ENCODE peak calls at places on chromosomes 13 and 19, in five cellular contexts. R, H, N, I and Z are unnamed samples. For H4K20me1, the result is how much of the 10 kb centered on the place peaks cover.

GRCh38 chr13:111385182-111385857 is 64.9 kb downstream of the TEX29 start:
- DNase-seq in R (no peak), H (no peak), N (no peak), I (no peak), Z (no peak)

GRCh38 chr13:96967248-96967745 is 27.0 kb downstream of the OXGR1 start:
- DNase-seq in R (no peak), H (peak), N (no peak), I (no peak), Z (no peak)

GRCh38 chr13:110127986-110128511 is 178.9 kb downstream of the COL4A1 start:
- DNase-seq in R (no peak), H (no peak), N (no peak), I (no peak), Z (peak)

GRCh38 chr13:114264886-114265611 is 16.4 kb upstream of the UPF3A start:
- DNase-seq in R (no peak), H (no peak), N (no peak), I (peak), Z (no peak)

GRCh38 chr13:32045963-32046785 is 14.6 kb downstream of the FRY start:
- DNase-seq in R (no peak), H (no peak), N (no peak), I (peak), Z (no peak)

GRCh38 chr13:20351279-20352022 is 119.3 kb upstream of the GJB6 start:
- DNase-seq in R (no peak), H (no peak), N (peak), I (peak), Z (peak)

GRCh38 chr19:24029941-24030636 is 56.9 kb upstream of the ZNF254 start:
- DNase-seq in R (no peak), H (no peak), N (no peak), I (no peak), Z (no peak)

GRCh38 chr19:16290692-16291091 is 33.9 kb upstream of the KLF2 start:
- DNase-seq in R (no peak), H (no peak), N (no peak), I (no peak), Z (no peak)

GRCh38 chr19:38693380-38694223 is 46.2 kb downstream of the ACTN4 start:
- DNase-seq in R (no peak), H (peak), N (peak), I (peak), Z (peak)

DNA sequence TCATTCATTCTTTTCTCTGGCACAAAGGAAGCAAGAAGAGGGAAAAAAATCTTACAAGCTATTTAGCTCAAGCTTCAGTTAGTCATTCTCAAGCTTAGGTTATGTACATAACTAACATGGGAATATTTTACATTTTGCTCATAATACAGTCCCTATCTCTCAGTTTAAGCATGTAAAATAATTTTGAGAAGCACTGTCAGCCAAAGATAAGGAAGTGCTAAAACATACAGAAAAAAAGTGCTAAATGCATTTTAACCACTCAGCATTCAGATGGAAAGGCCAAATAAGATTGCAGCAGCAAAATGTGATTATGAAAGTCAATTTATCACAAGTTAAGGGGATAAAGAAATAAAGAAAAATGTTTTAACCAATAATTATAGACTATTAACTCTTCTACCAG is 7.9 kb downstream of the RBM26 start:
- DNase-seq in R (no peak), H (no peak), N (no peak), I (no peak), Z (no peak)
- H4K20me1 ChIP-seq in R (under half), H (under half), N (under half), I (under half), Z (under half)

GRCh38 chr19:8322638-8322997 is 1.3 kb downstream of the RPS28 start:
- DNase-seq in R (no peak), H (no peak), N (no peak), I (no peak), Z (no peak)
- H3K27ac ChIP-seq in R (peak), H (peak), N (peak), I (peak), Z (peak)

GRCh38 chr13:26050568-26051230 is 1.1 kb downstream of the SHISA2 start:
- DNase-seq in R (peak), H (no peak), N (no peak), I (peak), Z (no peak)
- TF ChIP-seq EZH2 in R (no peak), H (no peak), N (peak), I (no peak), Z (no peak)

GRCh38 chr19:19480688-19481087 is 34.7 kb downstream of the TSSK6 start:
- DNase-seq in R (no peak), H (no peak), N (no peak), I (no peak), Z (no peak)
- H4K20me1 ChIP-seq in R (under half), H (under half), N (under half), I (under half), Z (half or more)

DNA sequence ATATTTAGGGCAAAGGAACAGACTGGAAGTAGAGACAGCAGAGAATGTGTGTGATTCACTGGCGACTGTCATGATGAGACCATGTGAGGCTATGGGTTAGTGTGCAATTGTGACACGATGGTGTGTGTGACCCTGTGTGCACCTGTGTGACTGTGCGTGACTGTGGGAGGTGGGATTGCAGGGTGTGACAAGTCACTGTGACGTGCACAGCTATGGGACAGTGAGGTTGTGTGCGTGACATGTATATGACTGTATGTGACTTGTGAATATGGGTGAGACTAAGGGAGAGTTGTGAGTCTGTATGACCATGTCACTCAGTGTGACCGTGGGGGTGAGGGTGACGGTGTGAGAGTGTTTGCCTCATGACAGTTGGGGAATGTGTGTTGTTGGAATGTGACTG is 3.4 kb upstream of the GIPR start:
- DNase-seq in R (no peak), H (no peak), N (no peak), I (no peak), Z (no peak)
- H3K27ac ChIP-seq in R (no peak), H (no peak), N (no peak), I (no peak), Z (no peak)

GRCh38 chr19:29528350-29528945 is 2.7 kb downstream of the VSTM2B start:
- DNase-seq in R (peak), H (peak), N (peak), I (peak), Z (no peak)
- TF ChIP-seq EZH2 in R (no peak), H (no peak), N (no peak), I (no peak), Z (no peak)

GRCh38 chr19:41298327-41298964 is 11.5 kb upstream of the CCDC97 start:
- DNase-seq in R (no peak), H (no peak), N (no peak), I (peak), Z (no peak)

GRCh38 chr19:41297628-41298326 is 12.2 kb upstream of the CCDC97 start:
- DNase-seq in R (no peak), H (no peak), N (no peak), I (no peak), Z (no peak)

GRCh38 chr19:41295506-41295905 is 14.5 kb upstream of the CCDC97 start:
- DNase-seq in R (no peak), H (no peak), N (no peak), I (no peak), Z (no peak)

GRCh38 chr19:41296323-41296935 is 13.5 kb upstream of the CCDC97 start:
- DNase-seq in R (no peak), H (no peak), N (no peak), I (peak), Z (peak)

GRCh38 chr19:41294393-41294792 is 15.6 kb upstream of the CCDC97 start:
- DNase-seq in R (no peak), H (no peak), N (no peak), I (no peak), Z (no peak)
- H4K20me1 ChIP-seq in R (under half), H (under half), N (under half), I (under half), Z (under half)

GRCh38 chr19:18464646-18465045 is 26.7 kb upstream of the ISYNA1 start:
- DNase-seq in R (no peak), H (no peak), N (no peak), I (no peak), Z (no peak)

GRCh38 chr19:18465964-18466339 is 28.0 kb upstream of the ISYNA1 start:
- DNase-seq in R (no peak), H (no peak), N (no peak), I (no peak), Z (no peak)

GRCh38 chr19:18467978-18468377 is 30.0 kb upstream of the ISYNA1 start:
- DNase-seq in R (no peak), H (no peak), N (no peak), I (no peak), Z (no peak)

GRCh38 chr19:18466354-18466753 is 28.4 kb upstream of the ISYNA1 start:
- DNase-seq in R (no peak), H (no peak), N (no peak), I (no peak), Z (no peak)

DNA sequence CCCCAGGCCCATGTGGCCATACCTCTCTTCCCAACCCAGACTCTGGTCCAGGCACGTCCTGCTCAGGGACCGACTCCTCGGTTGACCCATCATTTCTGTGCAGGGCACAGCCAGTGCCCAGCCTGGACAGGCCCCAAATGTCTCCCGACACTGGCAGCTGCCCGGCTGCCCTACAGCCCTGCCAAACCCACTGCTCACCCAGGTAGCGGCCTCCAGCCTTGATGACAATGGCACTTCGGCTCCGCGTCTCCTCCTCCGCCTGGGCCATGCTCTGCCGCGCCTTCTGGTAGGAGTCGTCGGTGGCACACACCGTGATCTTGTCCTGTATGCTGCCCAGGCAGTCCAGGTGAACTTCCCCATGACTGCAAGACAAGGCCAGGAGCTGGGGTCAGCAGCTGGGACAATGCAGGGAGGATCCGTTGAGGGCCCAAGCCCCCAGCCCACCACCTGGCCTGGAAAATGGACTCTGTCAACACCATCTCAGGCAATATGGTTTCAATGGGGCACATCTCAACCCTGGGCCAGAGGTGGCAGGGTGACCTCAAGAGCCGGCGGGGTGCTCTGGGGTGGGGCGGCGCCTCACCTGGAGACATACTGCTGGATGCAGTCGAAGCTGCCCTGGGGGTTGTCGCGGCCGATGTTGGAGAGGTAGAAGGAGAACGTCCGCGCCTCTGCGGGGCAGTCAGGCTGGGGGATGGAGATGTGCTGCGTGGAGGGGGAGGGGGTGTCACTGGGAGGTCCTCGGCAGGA is 27.5 kb upstream of the ISYNA1 start:
- DNase-seq in R (no peak), H (no peak), N (no peak), I (no peak), Z (no peak)
- H3K27ac ChIP-seq in R (no peak), H (no peak), N (no peak), I (no peak), Z (no peak)

GRCh38 chr13:24931450-24932217 is 164.3 kb upstream of the PABPC3 start:
- DNase-seq in R (peak), H (no peak), N (no peak), I (no peak), Z (no peak)
- TF ChIP-seq EZH2 in R (no peak), H (no peak), N (peak), I (peak), Z (no peak)